ENCODE peak calls at places on chromosomes 4 and X, in seven cellular contexts. One of them, this sample, is unnamed.

GRCh38 chr4:176273741-176274140 is 4.7 kb upstream of the ASB5 start:
- DNase-seq in stimulated activated CD8-positive, alpha-beta memory T cell treated with anti-CD3 and anti-CD28 coated beads, Interleukin-4, amount 100 ng/mL, for 1 hour: no peak
- DNase-seq in NCI-H69: no peak
- DNase-seq in adipocyte: peak; percentile 58
- DNase-seq in renal cortical epithelial cell: no peak
- DNase-seq in brain microvascular endothelial cell: no peak
- DNase-seq in SHP77: no peak
- DNase-seq in this sample: peak; percentile 42

GRCh38 chr4:168711197-168712120 is 214.6 kb downstream of the PALLD start:
- DNase-seq in stimulated activated CD8-positive, alpha-beta memory T cell treated with anti-CD3 and anti-CD28 coated beads, Interleukin-4, amount 100 ng/mL, for 1 hour: no peak
- DNase-seq in NCI-H69: peak; percentile 83
- DNase-seq in adipocyte: peak; percentile 41
- DNase-seq in renal cortical epithelial cell: no peak
- DNase-seq in brain microvascular endothelial cell: peak; percentile 30
- DNase-seq in SHP77: no peak
- DNase-seq in this sample: peak; percentile 96

GRCh38 chrX:19627533-19627932 is 112.2 kb upstream of the MAP3K15 start:
- DNase-seq in stimulated activated CD8-positive, alpha-beta memory T cell treated with anti-CD3 and anti-CD28 coated beads, Interleukin-4, amount 100 ng/mL, for 1 hour: no peak
- DNase-seq in NCI-H69: no peak
- DNase-seq in adipocyte: peak; percentile 28
- DNase-seq in renal cortical epithelial cell: peak; percentile 19
- DNase-seq in brain microvascular endothelial cell: no peak
- DNase-seq in SHP77: no peak
- DNase-seq in this sample: peak; percentile 13

GRCh38 chr4:105714071-105714521 is 5.5 kb downstream of the GSTCD start:
- DNase-seq in stimulated activated CD8-positive, alpha-beta memory T cell treated with anti-CD3 and anti-CD28 coated beads, Interleukin-4, amount 100 ng/mL, for 1 hour: no peak
- DNase-seq in NCI-H69: no peak
- DNase-seq in adipocyte: no peak
- DNase-seq in renal cortical epithelial cell: peak; percentile 18
- DNase-seq in brain microvascular endothelial cell: peak; percentile 1
- DNase-seq in SHP77: no peak
- DNase-seq in this sample: no peak

GRCh38 chr4:8040607-8041006 is 100.9 kb upstream of the AFAP1 start:
- DNase-seq in stimulated activated CD8-positive, alpha-beta memory T cell treated with anti-CD3 and anti-CD28 coated beads, Interleukin-4, amount 100 ng/mL, for 1 hour: no peak
- DNase-seq in NCI-H69: no peak
- DNase-seq in adipocyte: no peak
- DNase-seq in renal cortical epithelial cell: no peak
- DNase-seq in brain microvascular endothelial cell: no peak
- DNase-seq in SHP77: no peak
- DNase-seq in this sample: no peak

GRCh38 chr4:125639182-125639621 is 324.4 kb downstream of the FAT4 start:
- DNase-seq in stimulated activated CD8-positive, alpha-beta memory T cell treated with anti-CD3 and anti-CD28 coated beads, Interleukin-4, amount 100 ng/mL, for 1 hour: no peak
- DNase-seq in NCI-H69: peak; percentile 78
- DNase-seq in adipocyte: peak; percentile 24
- DNase-seq in renal cortical epithelial cell: peak; percentile 81
- DNase-seq in brain microvascular endothelial cell: no peak
- DNase-seq in SHP77: no peak
- DNase-seq in this sample: peak; percentile 22

GRCh38 chrX:18424482-18425198 is 768 bp upstream of the CDKL5 start:
- DNase-seq in stimulated activated CD8-positive, alpha-beta memory T cell treated with anti-CD3 and anti-CD28 coated beads, Interleukin-4, amount 100 ng/mL, for 1 hour: no peak
- DNase-seq in NCI-H69: peak; percentile 69
- DNase-seq in adipocyte: peak; percentile 48
- DNase-seq in renal cortical epithelial cell: no peak
- DNase-seq in brain microvascular endothelial cell: peak; percentile 26
- DNase-seq in SHP77: peak; percentile 45
- DNase-seq in this sample: peak; percentile 27

GRCh38 chr4:132710971-132711370 is 438.1 kb upstream of the PCDH10 start:
- DNase-seq in stimulated activated CD8-positive, alpha-beta memory T cell treated with anti-CD3 and anti-CD28 coated beads, Interleukin-4, amount 100 ng/mL, for 1 hour: no peak
- DNase-seq in NCI-H69: no peak
- DNase-seq in adipocyte: no peak
- DNase-seq in renal cortical epithelial cell: no peak
- DNase-seq in brain microvascular endothelial cell: no peak
- DNase-seq in SHP77: no peak
- DNase-seq in this sample: no peak

GRCh38 chrX:130974323-130974722 is 71.3 kb upstream of the ENOX2 start:
- DNase-seq in stimulated activated CD8-positive, alpha-beta memory T cell treated with anti-CD3 and anti-CD28 coated beads, Interleukin-4, amount 100 ng/mL, for 1 hour: no peak
- DNase-seq in NCI-H69: no peak
- DNase-seq in adipocyte: no peak
- DNase-seq in renal cortical epithelial cell: peak; percentile 54
- DNase-seq in brain microvascular endothelial cell: peak; percentile 45
- DNase-seq in SHP77: no peak
- DNase-seq in this sample: peak; percentile 13

GRCh38 chrX:112380541-112381278 is 298.1 kb upstream of the TRPC5 start:
- DNase-seq in stimulated activated CD8-positive, alpha-beta memory T cell treated with anti-CD3 and anti-CD28 coated beads, Interleukin-4, amount 100 ng/mL, for 1 hour: no peak
- DNase-seq in NCI-H69: peak; percentile 3
- DNase-seq in adipocyte: no peak
- DNase-seq in renal cortical epithelial cell: no peak
- DNase-seq in brain microvascular endothelial cell: no peak
- DNase-seq in SHP77: no peak
- DNase-seq in this sample: no peak

GRCh38 chr4:140717313-140717712 is 38.9 kb downstream of the TBC1D9 start:
- DNase-seq in stimulated activated CD8-positive, alpha-beta memory T cell treated with anti-CD3 and anti-CD28 coated beads, Interleukin-4, amount 100 ng/mL, for 1 hour: no peak
- DNase-seq in NCI-H69: no peak
- DNase-seq in adipocyte: no peak
- DNase-seq in renal cortical epithelial cell: no peak
- DNase-seq in brain microvascular endothelial cell: no peak
- DNase-seq in SHP77: no peak
- DNase-seq in this sample: no peak

GRCh38 chr4:1080432-1080831 is 32.9 kb downstream of the RNF212 start:
- DNase-seq in stimulated activated CD8-positive, alpha-beta memory T cell treated with anti-CD3 and anti-CD28 coated beads, Interleukin-4, amount 100 ng/mL, for 1 hour: no peak
- DNase-seq in NCI-H69: no peak
- DNase-seq in adipocyte: no peak
- DNase-seq in renal cortical epithelial cell: no peak
- DNase-seq in brain microvascular endothelial cell: no peak
- DNase-seq in SHP77: no peak
- DNase-seq in this sample: no peak

GRCh38 chr4:145326491-145326890 is 146.1 kb upstream of the OTUD4 start:
- DNase-seq in stimulated activated CD8-positive, alpha-beta memory T cell treated with anti-CD3 and anti-CD28 coated beads, Interleukin-4, amount 100 ng/mL, for 1 hour: no peak
- DNase-seq in NCI-H69: no peak
- DNase-seq in adipocyte: no peak
- DNase-seq in renal cortical epithelial cell: peak; percentile 21
- DNase-seq in brain microvascular endothelial cell: no peak
- DNase-seq in SHP77: no peak
- DNase-seq in this sample: no peak

GRCh38 chrX:129786210-129786651 is 6.5 kb downstream of the SASH3 start:
- DNase-seq in stimulated activated CD8-positive, alpha-beta memory T cell treated with anti-CD3 and anti-CD28 coated beads, Interleukin-4, amount 100 ng/mL, for 1 hour: no peak
- DNase-seq in NCI-H69: no peak
- DNase-seq in adipocyte: no peak
- DNase-seq in renal cortical epithelial cell: no peak
- DNase-seq in brain microvascular endothelial cell: no peak
- DNase-seq in SHP77: no peak
- DNase-seq in this sample: no peak

This sample was measured in AG10803.